ENCODE peak calls at places on chromosomes 16 and 17, in five cellular contexts. L is Calu3, J is GM12864, R is upper lobe of right lung, F is cardiac muscle cell. U is an unnamed sample.

GRCh38 chr16:84357191-84357651 is 11.1 kb upstream of the ATP2C2 start:
- DNase-seq in L (no peak), J (no peak), R (no peak), F (peak), U (no peak)

GRCh38 chr17:27635275-27635823 is 4.4 kb downstream of the LGALS9 start:
- DNase-seq in L (no peak), J (peak), R (no peak), F (no peak), U (no peak)

GRCh38 chr17:48612854-48613691 is 2.0 kb downstream of the HOXB8 start:
- DNase-seq in L (no peak), J (no peak), R (no peak), F (no peak), U (peak)

GRCh38 chr16:75256059-75256870 is 4.8 kb upstream of the BCAR1 start:
- DNase-seq in L (no peak), J (no peak), R (peak), F (no peak), U (peak)

GRCh38 chr17:39937462-39937861 is 9.9 kb downstream of the LRRC3C start:
- DNase-seq in L (no peak), J (no peak), R (no peak), F (no peak), U (no peak)

GRCh38 chr16:66695474-66695934 is 1.0 kb downstream of the CMTM4 start:
- DNase-seq in L (no peak), J (no peak), R (no peak), F (no peak), U (no peak)

GRCh38 chr17:63270610-63271009 is 175.5 kb downstream of the CYB561 start:
- DNase-seq in L (no peak), J (no peak), R (no peak), F (no peak), U (no peak)

GRCh38 chr17:76714822-76715461 is 4.2 kb upstream of the MXRA7 start:
- DNase-seq in L (peak), J (no peak), R (peak), F (peak), U (peak)

GRCh38 chr16:80511824-80512223 is 29.0 kb upstream of the DYNLRB2 start:
- DNase-seq in L (no peak), J (no peak), R (no peak), F (no peak), U (no peak)

GRCh38 chr17:32253117-32253611 is 12.5 kb upstream of the RHBDL3 start:
- DNase-seq in L (peak), J (peak), R (peak), F (peak), U (peak)

GRCh38 chr16:51812945-51813344 is 661.9 kb upstream of the SALL1 start:
- DNase-seq in L (no peak), J (no peak), R (no peak), F (no peak), U (no peak)

GRCh38 chr17:50029185-50029584 is 26.7 kb upstream of the ITGA3 start:
- DNase-seq in L (no peak), J (no peak), R (no peak), F (no peak), U (no peak)

GRCh38 chr16:74232831-74233465 is 63.7 kb upstream of the PSMD7 start:
- DNase-seq in L (no peak), J (no peak), R (no peak), F (no peak), U (no peak)

GRCh38 chr17:50170662-50171370 is 5.0 kb downstream of the SGCA start:
- DNase-seq in L (peak), J (no peak), R (no peak), F (no peak), U (no peak)

GRCh38 chr17:76736349-76737081 is 616 bp downstream of the SRSF2 start:
- DNase-seq in L (peak), J (no peak), R (peak), F (peak), U (peak)

GRCh38 chr17:82806645-82807044 is 33.2 kb downstream of the ZNF750 start:
- DNase-seq in L (no peak), J (no peak), R (no peak), F (no peak), U (no peak)

GRCh38 chr17:82804442-82805191 is 35.2 kb downstream of the ZNF750 start:
- DNase-seq in L (no peak), J (no peak), R (no peak), F (peak), U (peak)

GRCh38 chr17:82805823-82806222 is 34.0 kb downstream of the ZNF750 start:
- DNase-seq in L (no peak), J (no peak), R (no peak), F (no peak), U (no peak)

GRCh38 chr17:82803606-82804005 is 36.2 kb downstream of the ZNF750 start:
- DNase-seq in L (no peak), J (no peak), R (no peak), F (no peak), U (no peak)

DNA sequence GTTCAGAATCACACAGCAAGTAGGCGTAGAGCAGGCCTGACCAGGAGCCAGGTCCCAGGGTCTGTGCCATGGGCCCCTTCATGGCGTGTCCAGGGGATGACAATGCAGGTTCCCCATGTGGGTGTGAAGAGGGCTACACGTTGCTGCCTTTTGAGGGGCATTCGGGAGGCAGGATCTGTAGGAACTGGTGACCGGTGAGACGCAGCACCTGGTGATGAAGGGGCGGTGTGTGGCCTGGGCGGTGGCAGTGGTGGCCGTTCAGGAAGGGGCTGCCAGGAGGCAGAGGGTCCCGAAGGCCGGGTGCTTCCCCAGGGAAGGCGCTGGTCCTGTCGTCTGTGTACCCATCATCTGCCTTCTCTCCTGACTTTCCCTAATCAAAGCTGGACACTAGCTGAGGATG is 34.6 kb downstream of the ZNF750 start:
- DNase-seq in L (no peak), J (no peak), R (no peak), F (no peak), U (no peak)
- TF ChIP-seq CTCF in L (no peak), J (no peak), R (no peak), F (no peak), U (no peak)

GRCh38 chr16:56357765-56358322 is 67.5 kb downstream of the AMFR start:
- DNase-seq in L (no peak), J (no peak), R (peak), F (peak), U (no peak)
- TF ChIP-seq CTCF in L (no peak), J (peak), R (no peak), F (no peak), U (no peak)

GRCh38 chr17:35539659-35540026 is 2.2 kb upstream of the SLFN12L start:
- DNase-seq in L (no peak), J (no peak), R (no peak), F (no peak), U (no peak)
- TF ChIP-seq CTCF in L (peak), J (no peak), R (no peak), F (no peak), U (no peak)

DNA sequence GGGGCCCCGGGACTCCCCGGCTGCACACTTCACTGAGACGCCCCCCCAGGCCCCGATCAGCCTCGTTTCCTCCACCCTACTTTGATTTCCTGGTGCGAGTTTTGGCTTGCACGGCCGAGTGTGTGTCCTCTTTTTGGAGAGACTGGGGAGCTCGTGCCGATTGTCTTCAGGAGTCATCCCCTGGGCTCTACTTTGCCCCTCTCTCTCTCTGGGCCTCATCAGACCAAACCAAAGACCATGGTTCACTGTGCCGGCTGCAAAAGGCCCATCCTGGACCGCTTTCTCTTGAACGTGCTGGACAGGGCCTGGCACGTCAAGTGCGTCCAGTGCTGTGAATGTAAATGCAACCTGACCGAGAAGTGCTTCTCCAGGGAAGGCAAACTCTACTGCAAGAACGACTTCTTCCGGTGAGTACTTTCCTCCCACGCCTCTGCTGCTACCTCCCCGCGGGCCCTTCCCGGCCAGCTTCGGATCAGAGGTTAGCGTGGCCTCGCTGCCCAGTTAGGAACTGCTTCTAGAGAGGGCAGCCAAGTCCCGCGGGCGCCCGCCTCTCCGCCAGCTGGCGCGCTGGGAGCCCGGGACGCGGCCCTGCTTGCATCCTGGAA is 788 bp downstream of the LHX1 start:
- DNase-seq in L (peak), J (no peak), R (no peak), F (peak), U (peak)
- TF ChIP-seq CTCF in L (no peak), J (no peak), R (no peak), F (no peak), U (no peak)

GRCh38 chr17:65292430-65292829 is 155.3 kb downstream of the RGS9 start:
- DNase-seq in L (no peak), J (no peak), R (no peak), F (peak), U (peak)
- TF ChIP-seq CTCF in L (no peak), J (no peak), R (no peak), F (no peak), U (no peak)

GRCh38 chr17:69358688-69359596 is 32.0 kb upstream of the ABCA5 start:
- DNase-seq in L (peak), J (no peak), R (no peak), F (no peak), U (peak)
- TF ChIP-seq CTCF in L (no peak), J (peak), R (no peak), F (no peak), U (no peak)

GRCh38 chr17:71757956-71758355 is 362.9 kb upstream of the SOX9 start:
- DNase-seq in L (no peak), J (no peak), R (no peak), F (no peak), U (no peak)

GRCh38 chr17:71759422-71760060 is 361.3 kb upstream of the SOX9 start:
- DNase-seq in L (no peak), J (no peak), R (no peak), F (no peak), U (no peak)

GRCh38 chr17:71762526-71762925 is 358.3 kb upstream of the SOX9 start:
- DNase-seq in L (no peak), J (no peak), R (no peak), F (no peak), U (no peak)

GRCh38 chr17:71757156-71757555 is 363.7 kb upstream of the SOX9 start:
- DNase-seq in L (no peak), J (no peak), R (no peak), F (no peak), U (no peak)

GRCh38 chr17:71760062-71760720 is 360.6 kb upstream of the SOX9 start:
- DNase-seq in L (no peak), J (no peak), R (no peak), F (no peak), U (no peak)
- TF ChIP-seq CTCF in L (no peak), J (no peak), R (no peak), F (no peak), U (no peak)

GRCh38 chr16:50136399-50136798 is 16.7 kb upstream of the TENT4B start:
- DNase-seq in L (no peak), J (no peak), R (no peak), F (no peak), U (no peak)
- TF ChIP-seq CTCF in L (no peak), J (peak), R (no peak), F (peak), U (no peak)